ENCODE peak calls at places on chromosomes 16 and 17, in six cellular contexts. One of them, this sample, is unnamed.

GRCh38 chr16:70695351-70696070 is 9.7 kb upstream of the MTSS2 start:
- DNase-seq in PC-3: peak; percentile 30
- DNase-seq in SK-N-SH: peak; percentile 67
- DNase-seq in GM23338: peak; percentile 60
- DNase-seq in neural progenitor cell: peak; percentile 40
- DNase-seq in MM.1S: no peak
- DNase-seq in this sample: no peak

GRCh38 chr17:72534776-72535175 is 414.0 kb downstream of the SOX9 start:
- DNase-seq in GM23338: no peak
- DNase-seq in PC-3: no peak
- DNase-seq in SK-N-SH: no peak
- DNase-seq in neural progenitor cell: no peak
- DNase-seq in MM.1S: no peak
- DNase-seq in this sample: no peak

GRCh38 chr17:17840751-17841591 is 4.2 kb upstream of the SREBF1 start:
- DNase-seq in MM.1S: no peak
- DNase-seq in neural progenitor cell: peak; percentile 47
- DNase-seq in SK-N-SH: no peak
- DNase-seq in PC-3: peak; percentile 31
- DNase-seq in GM23338: peak; percentile 30
- DNase-seq in this sample: peak; percentile 53

GRCh38 chr17:16106161-16106891 is 106.7 kb downstream of the TTC19 start:
- DNase-seq in SK-N-SH: no peak
- DNase-seq in PC-3: no peak
- DNase-seq in GM23338: no peak
- DNase-seq in MM.1S: no peak
- DNase-seq in neural progenitor cell: no peak
- DNase-seq in this sample: peak; percentile 57

GRCh38 chr16:75494696-75495601 is at the start of gene CHST6:
- DNase-seq in PC-3: no peak
- DNase-seq in MM.1S: no peak
- DNase-seq in SK-N-SH: peak; percentile 67
- DNase-seq in neural progenitor cell: peak; percentile 84
- DNase-seq in GM23338: peak; percentile 91
- DNase-seq in this sample: peak; percentile 54

GRCh38 chr17:31926100-31926729 is 10.6 kb upstream of the SUZ12 start:
- DNase-seq in MM.1S: no peak
- DNase-seq in GM23338: no peak
- DNase-seq in SK-N-SH: no peak
- DNase-seq in PC-3: no peak
- DNase-seq in neural progenitor cell: no peak
- DNase-seq in this sample: no peak

GRCh38 chr16:7397901-7398300 is 65.3 kb downstream of the RBFOX1 start:
- DNase-seq in GM23338: no peak
- DNase-seq in neural progenitor cell: no peak
- DNase-seq in SK-N-SH: no peak
- DNase-seq in MM.1S: no peak
- DNase-seq in PC-3: no peak
- DNase-seq in this sample: peak; percentile 5

GRCh38 chr16:16197331-16197730 is 26.0 kb downstream of the ABCC6 start:
- DNase-seq in SK-N-SH: no peak
- DNase-seq in neural progenitor cell: no peak
- DNase-seq in GM23338: no peak
- DNase-seq in PC-3: no peak
- DNase-seq in MM.1S: no peak
- DNase-seq in this sample: no peak

GRCh38 chr16:84318091-84318975 is 23.7 kb downstream of the WFDC1 start:
- DNase-seq in GM23338: no peak
- DNase-seq in PC-3: no peak
- DNase-seq in MM.1S: no peak
- DNase-seq in neural progenitor cell: no peak
- DNase-seq in SK-N-SH: no peak
- DNase-seq in this sample: no peak

GRCh38 chr16:67964477-67965131 is 3.8 kb downstream of the SLC12A4 start:
- DNase-seq in SK-N-SH: no peak
- DNase-seq in MM.1S: peak; percentile 70
- DNase-seq in GM23338: no peak
- DNase-seq in neural progenitor cell: no peak
- DNase-seq in PC-3: no peak
- DNase-seq in this sample: no peak

GRCh38 chr17:37389160-37389559 is 13.4 kb downstream of the C17orf78 start:
- DNase-seq in neural progenitor cell: no peak
- DNase-seq in GM23338: no peak
- DNase-seq in PC-3: no peak
- DNase-seq in MM.1S: no peak
- DNase-seq in SK-N-SH: no peak
- DNase-seq in this sample: no peak

GRCh38 chr16:1612320-1613111 is at the start of gene CRAMP1:
- DNase-seq in PC-3: no peak
- DNase-seq in SK-N-SH: peak; percentile 52
- DNase-seq in MM.1S: peak; percentile 23
- DNase-seq in neural progenitor cell: peak; percentile 54
- DNase-seq in GM23338: peak; percentile 29
- DNase-seq in this sample: peak; percentile 67

GRCh38 chr17:48011405-48012150 is 26.0 kb downstream of the COPZ2 start:
- DNase-seq in neural progenitor cell: peak; percentile 64
- DNase-seq in PC-3: peak; percentile 82
- DNase-seq in SK-N-SH: peak; percentile 59
- DNase-seq in GM23338: peak; percentile 80
- DNase-seq in MM.1S: peak; percentile 70
- DNase-seq in this sample: peak; percentile 68

GRCh38 chr17:604719-605118 is 109.9 kb downstream of the VPS53 start:
- DNase-seq in SK-N-SH: no peak
- DNase-seq in PC-3: no peak
- DNase-seq in GM23338: peak; percentile 4
- DNase-seq in MM.1S: no peak
- DNase-seq in neural progenitor cell: peak; percentile 19
- DNase-seq in this sample: peak; percentile 46

GRCh38 chr17:32477220-32477619 is 9.6 kb upstream of the CDK5R1 start:
- DNase-seq in PC-3: no peak
- DNase-seq in SK-N-SH: no peak
- DNase-seq in GM23338: no peak
- DNase-seq in MM.1S: no peak
- DNase-seq in neural progenitor cell: no peak
- DNase-seq in this sample: no peak

GRCh38 chr17:40597168-40598020 is 32.1 kb upstream of the CCR7 start:
- DNase-seq in PC-3: no peak
- DNase-seq in MM.1S: no peak
- DNase-seq in neural progenitor cell: no peak
- DNase-seq in GM23338: no peak
- DNase-seq in SK-N-SH: no peak
- DNase-seq in this sample: no peak

GRCh38 chr17:56994009-56994792 is 16.3 kb downstream of the SCPEP1 start:
- DNase-seq in GM23338: no peak
- DNase-seq in neural progenitor cell: no peak
- DNase-seq in MM.1S: no peak
- DNase-seq in SK-N-SH: no peak
- DNase-seq in PC-3: peak; percentile 94
- DNase-seq in this sample: peak; percentile 63

GRCh38 chr16:84205976-84206691 is 15.2 kb downstream of the ADAD2 start:
- DNase-seq in neural progenitor cell: no peak
- DNase-seq in MM.1S: no peak
- DNase-seq in GM23338: no peak
- DNase-seq in SK-N-SH: no peak
- DNase-seq in PC-3: no peak
- DNase-seq in this sample: no peak

GRCh38 chr16:30896203-30896889 is at the start of gene CTF1:
- DNase-seq in GM23338: peak; percentile 85
- DNase-seq in PC-3: peak; percentile 53
- DNase-seq in SK-N-SH: peak; percentile 85
- DNase-seq in neural progenitor cell: peak; percentile 92
- DNase-seq in MM.1S: no peak
- DNase-seq in this sample: peak; percentile 85

GRCh38 chr16:58249388-58249779 is 45.4 kb downstream of the PRSS54 start:
- DNase-seq in neural progenitor cell: no peak
- DNase-seq in PC-3: no peak
- DNase-seq in MM.1S: no peak
- DNase-seq in GM23338: no peak
- DNase-seq in SK-N-SH: no peak
- DNase-seq in this sample: no peak

GRCh38 chr16:70775399-70775798 is 25.6 kb downstream of the VAC14 start:
- DNase-seq in PC-3: no peak
- DNase-seq in GM23338: no peak
- DNase-seq in neural progenitor cell: no peak
- DNase-seq in MM.1S: no peak
- DNase-seq in SK-N-SH: no peak
- DNase-seq in this sample: no peak

GRCh38 chr17:77579131-77579530 is 379.4 kb upstream of the TNRC6C start:
- DNase-seq in neural progenitor cell: no peak
- DNase-seq in GM23338: no peak
- DNase-seq in PC-3: no peak
- DNase-seq in MM.1S: no peak
- DNase-seq in SK-N-SH: no peak
- DNase-seq in this sample: no peak

GRCh38 chr16:63752347-63752746 is 1369.5 kb downstream of the CDH11 start:
- DNase-seq in GM23338: no peak
- DNase-seq in SK-N-SH: peak; percentile 77
- DNase-seq in MM.1S: no peak
- DNase-seq in PC-3: no peak
- DNase-seq in neural progenitor cell: no peak
- DNase-seq in this sample: no peak

GRCh38 chr17:58323420-58324408 is 4.9 kb downstream of the TSPOAP1 start:
- DNase-seq in MM.1S: no peak
- DNase-seq in SK-N-SH: no peak
- DNase-seq in GM23338: no peak
- DNase-seq in PC-3: no peak
- DNase-seq in neural progenitor cell: no peak
- DNase-seq in this sample: no peak

GRCh38 chr17:6495450-6496115 is 51.3 kb downstream of the PIMREG start:
- DNase-seq in SK-N-SH: no peak
- DNase-seq in PC-3: no peak
- DNase-seq in GM23338: no peak
- DNase-seq in MM.1S: no peak
- DNase-seq in neural progenitor cell: no peak
- DNase-seq in this sample: no peak

GRCh38 chr17:6498356-6498755 is 54.1 kb downstream of the PIMREG start:
- DNase-seq in PC-3: no peak
- DNase-seq in MM.1S: no peak
- DNase-seq in neural progenitor cell: no peak
- DNase-seq in GM23338: no peak
- DNase-seq in SK-N-SH: no peak
- DNase-seq in this sample: no peak

GRCh38 chr17:6496116-6496481 is 51.8 kb downstream of the PIMREG start:
- DNase-seq in neural progenitor cell: peak; percentile 63
- DNase-seq in SK-N-SH: no peak
- DNase-seq in PC-3: no peak
- DNase-seq in MM.1S: peak; percentile 67
- DNase-seq in GM23338: peak; percentile 91
- DNase-seq in this sample: no peak

GRCh38 chr17:6497496-6498221 is 53.4 kb downstream of the PIMREG start:
- DNase-seq in SK-N-SH: no peak
- DNase-seq in MM.1S: no peak
- DNase-seq in neural progenitor cell: no peak
- DNase-seq in GM23338: peak; percentile 40
- DNase-seq in PC-3: no peak
- DNase-seq in this sample: no peak

GRCh38 chr17:6496636-6497441 is 52.6 kb downstream of the PIMREG start:
- DNase-seq in MM.1S: peak; percentile 42
- DNase-seq in neural progenitor cell: no peak
- DNase-seq in SK-N-SH: no peak
- DNase-seq in GM23338: no peak
- DNase-seq in PC-3: no peak
- DNase-seq in this sample: peak; percentile 28
- TF ChIP-seq EZH2phosphoT487 in MM.1S: no peak
- TF ChIP-seq EZH2phosphoT487 in neural progenitor cell: no peak
- TF ChIP-seq EZH2phosphoT487 in SK-N-SH: no peak
- TF ChIP-seq EZH2phosphoT487 in GM23338: no peak
- TF ChIP-seq EZH2phosphoT487 in PC-3: no peak
- TF ChIP-seq EZH2phosphoT487 in this sample: no peak

GRCh38 chr16:28834349-28834748 is 11.6 kb downstream of the ATXN2L start:
- DNase-seq in MM.1S: no peak
- DNase-seq in SK-N-SH: no peak
- DNase-seq in GM23338: no peak
- DNase-seq in PC-3: no peak
- DNase-seq in neural progenitor cell: no peak
- DNase-seq in this sample: no peak
- H3F3A ChIP-seq in MM.1S: peaks cover 18% of the 10 kb centered on the region
- H3F3A ChIP-seq in SK-N-SH: peaks cover 23% of the 10 kb centered on the region
- H3F3A ChIP-seq in GM23338: peaks cover 30% of the 10 kb centered on the region
- H3F3A ChIP-seq in PC-3: no peaks in the 10 kb centered on the region
- H3F3A ChIP-seq in neural progenitor cell: peaks cover 19% of the 10 kb centered on the region
- H3F3A ChIP-seq in this sample: peaks cover 21% of the 10 kb centered on the region

DNA sequence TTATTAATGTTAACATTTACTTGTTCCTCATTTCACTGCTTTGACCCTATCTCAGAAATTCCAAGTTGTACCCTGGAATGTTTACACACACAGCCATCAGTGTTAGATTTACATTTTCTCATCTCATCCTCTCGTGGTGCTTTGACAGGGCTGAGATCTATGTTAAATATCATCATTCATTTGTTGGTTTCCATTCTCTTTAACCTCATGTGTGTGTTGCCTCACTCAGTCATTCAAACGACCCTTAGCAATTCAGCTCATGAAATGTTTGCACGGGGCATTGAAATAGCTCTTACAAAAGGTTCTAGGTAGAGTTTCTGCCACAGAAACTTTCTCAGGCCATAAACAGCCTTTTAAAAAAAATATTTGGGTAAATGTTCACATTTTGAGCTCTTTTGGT is 369.6 kb upstream of the MAF start:
- DNase-seq in SK-N-SH: no peak
- DNase-seq in PC-3: no peak
- DNase-seq in MM.1S: no peak
- DNase-seq in GM23338: no peak
- DNase-seq in neural progenitor cell: no peak
- DNase-seq in this sample: no peak
- TF ChIP-seq EZH2phosphoT487 in SK-N-SH: no peak
- TF ChIP-seq EZH2phosphoT487 in PC-3: no peak
- TF ChIP-seq EZH2phosphoT487 in MM.1S: no peak
- TF ChIP-seq EZH2phosphoT487 in GM23338: no peak
- TF ChIP-seq EZH2phosphoT487 in neural progenitor cell: no peak
- TF ChIP-seq EZH2phosphoT487 in this sample: no peak

GRCh38 chr16:19092653-19093410 is 20.9 kb upstream of the ITPRIPL2 start:
- DNase-seq in PC-3: no peak
- DNase-seq in neural progenitor cell: no peak
- DNase-seq in MM.1S: no peak
- DNase-seq in SK-N-SH: no peak
- DNase-seq in GM23338: no peak
- DNase-seq in this sample: no peak
- H3F3A ChIP-seq in PC-3: no peaks in the 10 kb centered on the region
- H3F3A ChIP-seq in neural progenitor cell: no peaks in the 10 kb centered on the region
- H3F3A ChIP-seq in MM.1S: no peaks in the 10 kb centered on the region
- H3F3A ChIP-seq in SK-N-SH: no peaks in the 10 kb centered on the region
- H3F3A ChIP-seq in GM23338: no peaks in the 10 kb centered on the region
- H3F3A ChIP-seq in this sample: peaks cover 12% of the 10 kb centered on the region

GRCh38 chr17:82414548-82415281 is 3.4 kb upstream of the HEXD start:
- DNase-seq in neural progenitor cell: peak; percentile 91
- DNase-seq in GM23338: peak; percentile 94
- DNase-seq in PC-3: peak; percentile 61
- DNase-seq in SK-N-SH: peak; percentile 90
- DNase-seq in MM.1S: peak; percentile 62
- DNase-seq in this sample: peak; percentile 84
- TF ChIP-seq EZH2phosphoT487 in neural progenitor cell: no peak
- TF ChIP-seq EZH2phosphoT487 in GM23338: no peak
- TF ChIP-seq EZH2phosphoT487 in PC-3: no peak
- TF ChIP-seq EZH2phosphoT487 in SK-N-SH: no peak
- TF ChIP-seq EZH2phosphoT487 in MM.1S: no peak
- TF ChIP-seq EZH2phosphoT487 in this sample: no peak